ENCODE peak calls at places on chromosomes 2 and 18, in seven cellular contexts. A is left ventricle myocardium inferior, V is colonic mucosa, G is heart right ventricle, L is Panc1, K is adrenal gland, N is osteoblast. F is an unnamed sample.

GRCh38 chr2:241849616-241850543 is 8.8 kb downstream of the PDCD1 start:
- DNase-seq in A (peak; percentile 14), V (no peak), G (no peak), L (no peak), K (peak; percentile 25), N (peak; percentile 86), F (no peak)

GRCh38 chr2:18514838-18515461 is 45.5 kb downstream of the RDH14 start:
- DNase-seq in A (no peak), V (no peak), G (no peak), L (no peak), K (no peak), N (no peak), F (no peak)

GRCh38 chr2:47501374-47502200 is 98.6 kb downstream of the MSH2 start:
- DNase-seq in A (no peak), V (no peak), G (no peak), L (no peak), K (no peak), N (no peak), F (no peak)

GRCh38 chr2:54880428-54880827 is 157.0 kb downstream of the EML6 start:
- DNase-seq in A (no peak), V (no peak), G (no peak), L (no peak), K (no peak), N (no peak), F (no peak)

GRCh38 chr2:106143495-106144215 is 50.4 kb downstream of the UXS1 start:
- DNase-seq in A (no peak), V (no peak), G (no peak), L (no peak), K (no peak), N (no peak), F (no peak)

GRCh38 chr18:61602836-61603235 is 269.6 kb downstream of the CDH20 start:
- DNase-seq in A (no peak), V (no peak), G (no peak), L (no peak), K (no peak), N (no peak), F (no peak)

GRCh38 chr18:27619259-27619772 is 434.2 kb upstream of the CHST9 start:
- DNase-seq in A (no peak), V (no peak), G (no peak), L (no peak), K (no peak), N (no peak), F (no peak)

GRCh38 chr2:233012301-233012971 is 620 bp downstream of the NGEF start:
- DNase-seq in A (no peak), V (peak; percentile 79), G (no peak), L (no peak), K (peak; percentile 51), N (no peak), F (no peak)

GRCh38 chr2:38554973-38555595 is 47.6 kb downstream of the HNRNPLL start:
- DNase-seq in A (no peak), V (no peak), G (no peak), L (no peak), K (no peak), N (no peak), F (no peak)

GRCh38 chr2:63131196-63131595 is 80.6 kb downstream of the OTX1 start:
- DNase-seq in A (no peak), V (no peak), G (no peak), L (no peak), K (no peak), N (no peak), F (no peak)

GRCh38 chr18:64699116-64699515 is 550.2 kb upstream of the LINC00305 start:
- DNase-seq in A (no peak), V (no peak), G (no peak), L (no peak), K (no peak), N (no peak), F (no peak)

GRCh38 chr2:231642631-231643493 is 50.2 kb downstream of the TEX44 start:
- DNase-seq in A (peak; percentile 86), V (peak; percentile 95), G (peak; percentile 84), L (peak; percentile 88), K (peak; percentile 88), N (peak; percentile 97), F (peak; percentile 87)

GRCh38 chr2:222952204-222952603 is 91.4 kb downstream of the ACSL3 start:
- DNase-seq in A (no peak), V (no peak), G (no peak), L (no peak), K (no peak), N (no peak), F (no peak)

GRCh38 chr18:13381907-13382682 is 163.5 kb downstream of the LDLRAD4 start:
- DNase-seq in A (peak; percentile 70), V (peak; percentile 55), G (peak; percentile 69), L (no peak), K (peak; percentile 88), N (peak; percentile 98), F (peak; percentile 76)
- H3K4me1 ChIP-seq in A (peaks cover 71% of the 10 kb centered on the region), V (peaks cover 7% of the 10 kb centered on the region), G (peaks cover 68% of the 10 kb centered on the region), L (no peaks in the 10 kb centered on the region), K (peaks cover 8% of the 10 kb centered on the region), N (peaks cover 10% of the 10 kb centered on the region), F (peaks cover 35% of the 10 kb centered on the region)

DNA sequence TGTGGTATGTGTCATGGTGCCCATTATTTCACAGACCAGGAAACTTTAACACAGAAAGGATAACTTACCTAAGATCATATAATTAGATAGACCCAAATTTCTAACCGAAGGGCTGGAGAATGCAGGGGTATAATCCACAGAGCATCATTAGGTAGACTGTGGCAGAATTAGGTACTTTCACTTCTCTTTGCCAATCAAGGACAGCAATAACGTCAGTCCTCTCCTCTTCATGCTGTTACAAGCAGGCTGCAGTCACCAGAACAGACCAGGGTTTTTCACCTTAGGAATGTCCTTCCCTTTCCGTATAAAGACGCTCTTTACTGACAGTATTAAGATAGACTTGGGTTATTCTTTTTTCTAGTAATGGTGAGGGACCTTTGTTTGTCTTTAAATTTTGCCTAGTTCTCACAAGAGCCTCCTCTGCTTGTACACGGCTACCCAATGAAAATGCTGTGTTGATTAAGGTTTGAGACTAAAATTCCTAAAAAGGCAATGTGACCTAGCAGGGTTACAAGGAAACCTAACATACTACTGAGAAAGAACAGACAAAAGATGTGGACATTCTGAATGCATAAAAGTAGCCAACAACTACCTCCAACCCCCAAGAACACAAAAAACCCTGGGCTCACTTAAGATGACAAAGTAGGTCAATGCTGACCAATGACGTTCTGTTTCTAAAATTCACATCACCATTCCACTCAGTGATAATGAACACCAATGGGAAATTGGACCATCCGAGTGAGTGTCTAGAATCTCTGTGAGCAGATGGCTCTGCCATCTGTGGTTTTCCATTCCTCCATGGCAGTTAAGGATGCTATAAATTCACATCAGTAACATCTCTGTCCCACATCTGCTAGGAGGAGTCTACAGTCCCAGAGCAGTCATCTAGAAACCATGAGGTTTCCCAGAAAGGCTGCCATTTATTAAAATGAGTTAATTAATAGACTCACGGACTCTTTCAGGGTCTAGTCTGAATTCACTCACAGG is 2.1 kb downstream of the PDIA6 start:
- DNase-seq in A (no peak), V (no peak), G (no peak), L (no peak), K (peak; percentile 53), N (peak; percentile 78), F (peak; percentile 34)
- H3K27ac ChIP-seq in A (peak overlapping the region; percentile 16), V (no peak overlapping the region), G (no peak overlapping the region), L (peak overlapping the region; percentile 89), K (peak overlapping the region; percentile 96), N (peak overlapping the region; percentile 3), F (peak overlapping the region; percentile 92)

GRCh38 chr18:76568726-76569125 is 73.7 kb upstream of the ZNF516 start:
- DNase-seq in A (no peak), V (no peak), G (no peak), L (no peak), K (no peak), N (no peak), F (no peak)

GRCh38 chr18:76573325-76574025 is 78.4 kb upstream of the ZNF516 start:
- DNase-seq in A (no peak), V (no peak), G (no peak), L (no peak), K (no peak), N (peak; percentile 93), F (no peak)

GRCh38 chr18:76571689-76572088 is 76.6 kb upstream of the ZNF516 start:
- DNase-seq in A (no peak), V (no peak), G (no peak), L (no peak), K (no peak), N (no peak), F (no peak)

GRCh38 chr18:76569644-76570415 is 74.8 kb upstream of the ZNF516 start:
- DNase-seq in A (no peak), V (no peak), G (no peak), L (no peak), K (no peak), N (no peak), F (no peak)

GRCh38 chr18:76572517-76573247 is 77.6 kb upstream of the ZNF516 start:
- DNase-seq in A (no peak), V (no peak), G (no peak), L (no peak), K (no peak), N (no peak), F (no peak)
- TF ChIP-seq CTCF in A (no peak), V (no peak), G (no peak), L (no peak), K (no peak), N (no peak), F (no peak)

GRCh38 chr18:54255141-54255540 is 14.2 kb upstream of the POLI start:
- DNase-seq in A (no peak), V (no peak), G (no peak), L (no peak), K (no peak), N (no peak), F (no peak)
- H3K4me1 ChIP-seq in A (peaks cover 22% of the 10 kb centered on the region), V (no peaks in the 10 kb centered on the region), G (peaks cover 23% of the 10 kb centered on the region), L (peaks cover 8% of the 10 kb centered on the region), K (peaks cover 6% of the 10 kb centered on the region), N (peaks cover 6% of the 10 kb centered on the region), F (peaks cover 14% of the 10 kb centered on the region)

GRCh38 chr2:124092685-124093084 is 67.6 kb downstream of the CNTNAP5 start:
- DNase-seq in A (no peak), V (no peak), G (no peak), L (no peak), K (no peak), N (no peak), F (no peak)

GRCh38 chr2:124091721-124092120 is 66.6 kb downstream of the CNTNAP5 start:
- DNase-seq in A (no peak), V (no peak), G (no peak), L (no peak), K (no peak), N (peak; percentile 17), F (no peak)

GRCh38 chr2:124088621-124089020 is 63.5 kb downstream of the CNTNAP5 start:
- DNase-seq in A (no peak), V (no peak), G (no peak), L (no peak), K (no peak), N (no peak), F (peak; percentile 48)
- H3K27ac ChIP-seq in A (no peak overlapping the region), V (no peak overlapping the region), G (no peak overlapping the region), L (no peak overlapping the region), K (no peak overlapping the region), N (no peak overlapping the region), F (no peak overlapping the region)